ENCODE peak calls at places on chromosomes 3 and 15, in seven cellular contexts. B is EH, K is AG04450, C is DMS79, N is iPS-NIHi11, Y is AG08395, T is Peyer's patch. S is an unnamed sample.
A peak's percentile ranks its signal among the peaks of the same experiment; 100 is the strongest.

GRCh38 chr3:61914277-61914676 is 352.9 kb downstream of the PTPRG start:
- DNase-seq in Y (peak; percentile 58), T (no peak), K (no peak), C (no peak), B (peak; percentile 14), N (no peak), S (no peak)

GRCh38 chr3:168260859-168261258 is 165.1 kb upstream of the GOLIM4 start:
- DNase-seq in T (no peak), C (no peak), B (no peak), Y (no peak), N (no peak), K (no peak), S (no peak)

GRCh38 chr3:44870375-44871061 is 3.9 kb upstream of the TGM4 start:
- DNase-seq in N (no peak), T (no peak), K (no peak), B (no peak), Y (no peak), C (no peak), S (no peak)

GRCh38 chr3:14587733-14588360 is 47.7 kb upstream of the GRIP2 start:
- DNase-seq in T (peak; percentile 64), Y (peak; percentile 76), N (no peak), C (no peak), B (peak; percentile 54), K (no peak), S (peak; percentile 26)

GRCh38 chr3:9402410-9403228 is 5.2 kb downstream of the SETD5 start:
- DNase-seq in C (peak; percentile 13), Y (no peak), K (no peak), N (peak; percentile 70), B (no peak), T (peak; percentile 85), S (peak; percentile 46)

GRCh38 chr3:61848885-61849284 is 287.5 kb downstream of the PTPRG start:
- DNase-seq in N (no peak), C (no peak), K (no peak), T (no peak), B (peak; percentile 89), Y (peak; percentile 68), S (peak; percentile 73)

GRCh38 chr3:167941234-167941995 is 154.3 kb downstream of the GOLIM4 start:
- DNase-seq in K (peak; percentile 78), C (no peak), B (peak; percentile 69), T (peak; percentile 49), N (no peak), Y (peak; percentile 76), S (peak; percentile 96)

GRCh38 chr3:57068437-57069089 is 8.1 kb downstream of the SPATA12 start:
- DNase-seq in B (peak; percentile 39), Y (peak; percentile 85), T (peak; percentile 74), C (no peak), N (no peak), K (no peak), S (peak; percentile 88)

GRCh38 chr15:82710926-82711490 is 1.3 kb upstream of the AP3B2 start:
- DNase-seq in Y (no peak), B (no peak), C (no peak), T (no peak), K (no peak), N (no peak), S (no peak)

GRCh38 chr15:74787251-74788041 is 5.6 kb downstream of the CSK start:
- DNase-seq in N (peak; percentile 80), C (no peak), T (peak; percentile 97), K (peak; percentile 37), B (peak; percentile 64), Y (peak; percentile 53), S (peak; percentile 74)

GRCh38 chr3:65473746-65474145 is 565.0 kb downstream of the MAGI1 start:
- DNase-seq in K (no peak), B (peak; percentile 56), Y (peak; percentile 54), T (no peak), N (no peak), C (no peak), S (peak; percentile 44)

GRCh38 chr15:65533057-65533752 is 2.9 kb downstream of the HACD3 start:
- DNase-seq in K (no peak), C (no peak), B (no peak), T (no peak), Y (no peak), N (no peak), S (no peak)

GRCh38 chr15:66294157-66294931 is 976 bp downstream of the DIS3L start:
- DNase-seq in T (peak; percentile 55), Y (peak; percentile 80), B (peak; percentile 85), K (peak; percentile 24), N (peak; percentile 29), C (no peak), S (peak; percentile 80)